ENCODE peak calls at places on chromosome 11, in five cellular contexts. One of them, this sample, is unnamed.

GRCh38 chr11:107446822-107447431 is 10.7 kb downstream of the CWF19L2 start:
- DNase-seq in cardiac fibroblast: no peak
- DNase-seq in NCI-H82: no peak
- DNase-seq in MCF 10A: no peak
- DNase-seq in NCI-H2107: no peak
- DNase-seq in this sample: no peak

GRCh38 chr11:27183672-27184457 is 143.2 kb downstream of the BBOX1 start:
- DNase-seq in cardiac fibroblast: peak; percentile 83
- DNase-seq in NCI-H82: peak; percentile 74
- DNase-seq in MCF 10A: peak; percentile 72
- DNase-seq in NCI-H2107: peak; percentile 51
- DNase-seq in this sample: no peak

GRCh38 chr11:83195176-83195531 is 1.6 kb downstream of the ANKRD42 start:
- DNase-seq in cardiac fibroblast: no peak
- DNase-seq in NCI-H82: no peak
- DNase-seq in MCF 10A: no peak
- DNase-seq in NCI-H2107: no peak
- DNase-seq in this sample: no peak

GRCh38 chr11:2561283-2562180 is 116.7 kb downstream of the KCNQ1 start:
- DNase-seq in cardiac fibroblast: no peak
- DNase-seq in NCI-H82: no peak
- DNase-seq in MCF 10A: no peak
- DNase-seq in NCI-H2107: no peak
- DNase-seq in this sample: no peak

GRCh38 chr11:14258177-14258935 is 100.6 kb downstream of the RRAS2 start:
- DNase-seq in cardiac fibroblast: peak; percentile 64
- DNase-seq in NCI-H82: peak; percentile 4
- DNase-seq in MCF 10A: peak; percentile 83
- DNase-seq in NCI-H2107: no peak
- DNase-seq in this sample: no peak

GRCh38 chr11:32002311-32002710 is 88.6 kb upstream of the RCN1 start:
- DNase-seq in cardiac fibroblast: peak; percentile 16
- DNase-seq in NCI-H82: no peak
- DNase-seq in MCF 10A: no peak
- DNase-seq in NCI-H2107: no peak
- DNase-seq in this sample: no peak

GRCh38 chr11:59755701-59756495 is 722 bp downstream of the STX3 start:
- DNase-seq in cardiac fibroblast: peak; percentile 74
- DNase-seq in NCI-H82: peak; percentile 65
- DNase-seq in MCF 10A: peak; percentile 76
- DNase-seq in NCI-H2107: no peak
- DNase-seq in this sample: no peak

GRCh38 chr11:861105-861479 is 18.4 kb downstream of the TSPAN4 start:
- DNase-seq in cardiac fibroblast: no peak
- DNase-seq in NCI-H82: no peak
- DNase-seq in MCF 10A: no peak
- DNase-seq in NCI-H2107: peak; percentile 80
- DNase-seq in this sample: no peak

GRCh38 chr11:73342633-73343032 is 33.6 kb upstream of the RELT start:
- DNase-seq in cardiac fibroblast: no peak
- DNase-seq in NCI-H82: no peak
- DNase-seq in MCF 10A: no peak
- DNase-seq in NCI-H2107: no peak
- DNase-seq in this sample: no peak

GRCh38 chr11:111922803-111923202 is 4.1 kb downstream of the C11orf52 start:
- DNase-seq in cardiac fibroblast: peak; percentile 89
- DNase-seq in NCI-H82: no peak
- DNase-seq in MCF 10A: peak; percentile 89
- DNase-seq in NCI-H2107: no peak
- DNase-seq in this sample: no peak

GRCh38 chr11:24181395-24182047 is 315.3 kb upstream of the LUZP2 start:
- DNase-seq in cardiac fibroblast: no peak
- DNase-seq in NCI-H82: no peak
- DNase-seq in MCF 10A: no peak
- DNase-seq in NCI-H2107: no peak
- DNase-seq in this sample: no peak

GRCh38 chr11:110034816-110035215 is 58.4 kb upstream of the ZC3H12C start:
- DNase-seq in cardiac fibroblast: no peak
- DNase-seq in NCI-H82: no peak
- DNase-seq in MCF 10A: no peak
- DNase-seq in NCI-H2107: no peak
- DNase-seq in this sample: no peak

GRCh38 chr11:73931039-73931645 is 19.7 kb upstream of the DNAJB13 start:
- DNase-seq in cardiac fibroblast: peak; percentile 90
- DNase-seq in NCI-H82: peak; percentile 90
- DNase-seq in MCF 10A: peak; percentile 70
- DNase-seq in NCI-H2107: peak; percentile 33
- DNase-seq in this sample: peak; percentile 50

GRCh38 chr11:116861539-116861938 is 24.1 kb upstream of the APOA1 start:
- DNase-seq in cardiac fibroblast: peak; percentile 83
- DNase-seq in NCI-H82: no peak
- DNase-seq in MCF 10A: peak; percentile 32
- DNase-seq in NCI-H2107: no peak
- DNase-seq in this sample: no peak

GRCh38 chr11:115612331-115612730 is 108.1 kb upstream of the CADM1 start:
- DNase-seq in cardiac fibroblast: no peak
- DNase-seq in NCI-H82: no peak
- DNase-seq in MCF 10A: no peak
- DNase-seq in NCI-H2107: no peak
- DNase-seq in this sample: no peak

GRCh38 chr11:74024630-74025029 is 15.7 kb upstream of the UCP3 start:
- DNase-seq in cardiac fibroblast: peak; percentile 94
- DNase-seq in NCI-H82: no peak
- DNase-seq in MCF 10A: peak; percentile 85
- DNase-seq in NCI-H2107: no peak
- DNase-seq in this sample: no peak

GRCh38 chr11:94623120-94623735 is 56.1 kb downstream of the PIWIL4 start:
- DNase-seq in cardiac fibroblast: peak; percentile 89
- DNase-seq in NCI-H82: peak; percentile 89
- DNase-seq in MCF 10A: peak; percentile 86
- DNase-seq in NCI-H2107: peak; percentile 57
- DNase-seq in this sample: peak; percentile 73

GRCh38 chr11:63944987-63945386 is 6.2 kb downstream of the NAA40 start:
- DNase-seq in cardiac fibroblast: peak; percentile 17
- DNase-seq in NCI-H82: no peak
- DNase-seq in MCF 10A: no peak
- DNase-seq in NCI-H2107: no peak
- DNase-seq in this sample: no peak

GRCh38 chr11:69899957-69900821 is 81.0 kb upstream of the FGF3 start:
- DNase-seq in cardiac fibroblast: no peak
- DNase-seq in NCI-H82: no peak
- DNase-seq in MCF 10A: no peak
- DNase-seq in NCI-H2107: no peak
- DNase-seq in this sample: no peak

This sample was measured in CMK.